ENCODE peak calls at places on chromosomes 12 and 14, in six cellular contexts. One of them, this sample, is unnamed.

GRCh38 chr14:59098377-59098776 is 90.1 kb upstream of the DAAM1 start:
- DNase-seq in stimulated activated CD4-positive, alpha-beta T cell treated with anti-CD3 and anti-CD28 coated beads, TNF-alpha, amount 100 ng/mL, for 48 hours: no peak
- DNase-seq in RKO: peak
- DNase-seq in fibroblast of lung: peak
- DNase-seq in GM03348: peak
- DNase-seq in activated T-helper 1 cell treated with Interleukin-2 at 50 U/mL for 16 hours: no peak
- DNase-seq in this sample: no peak

GRCh38 chr14:62501021-62501750 is 544.1 kb downstream of the KCNH5 start:
- DNase-seq in stimulated activated CD4-positive, alpha-beta T cell treated with anti-CD3 and anti-CD28 coated beads, TNF-alpha, amount 100 ng/mL, for 48 hours: no peak
- DNase-seq in RKO: no peak
- DNase-seq in fibroblast of lung: no peak
- DNase-seq in GM03348: no peak
- DNase-seq in activated T-helper 1 cell treated with Interleukin-2 at 50 U/mL for 16 hours: no peak
- DNase-seq in this sample: no peak

GRCh38 chr14:90475298-90475697 is 78.5 kb downstream of the CALM1 start:
- DNase-seq in stimulated activated CD4-positive, alpha-beta T cell treated with anti-CD3 and anti-CD28 coated beads, TNF-alpha, amount 100 ng/mL, for 48 hours: no peak
- DNase-seq in RKO: no peak
- DNase-seq in fibroblast of lung: no peak
- DNase-seq in GM03348: no peak
- DNase-seq in activated T-helper 1 cell treated with Interleukin-2 at 50 U/mL for 16 hours: no peak
- DNase-seq in this sample: no peak

GRCh38 chr14:104228221-104228620 is 89.8 kb downstream of the KIF26A start:
- DNase-seq in stimulated activated CD4-positive, alpha-beta T cell treated with anti-CD3 and anti-CD28 coated beads, TNF-alpha, amount 100 ng/mL, for 48 hours: no peak
- DNase-seq in RKO: no peak
- DNase-seq in fibroblast of lung: no peak
- DNase-seq in GM03348: no peak
- DNase-seq in activated T-helper 1 cell treated with Interleukin-2 at 50 U/mL for 16 hours: no peak
- DNase-seq in this sample: no peak

GRCh38 chr14:25111061-25111601 is 61.2 kb upstream of the STXBP6 start:
- DNase-seq in stimulated activated CD4-positive, alpha-beta T cell treated with anti-CD3 and anti-CD28 coated beads, TNF-alpha, amount 100 ng/mL, for 48 hours: no peak
- DNase-seq in RKO: peak
- DNase-seq in fibroblast of lung: peak
- DNase-seq in GM03348: peak
- DNase-seq in activated T-helper 1 cell treated with Interleukin-2 at 50 U/mL for 16 hours: no peak
- DNase-seq in this sample: no peak

GRCh38 chr14:103093856-103094405 is 594 bp upstream of the EXOC3L4 start:
- DNase-seq in stimulated activated CD4-positive, alpha-beta T cell treated with anti-CD3 and anti-CD28 coated beads, TNF-alpha, amount 100 ng/mL, for 48 hours: no peak
- DNase-seq in RKO: no peak
- DNase-seq in fibroblast of lung: no peak
- DNase-seq in GM03348: no peak
- DNase-seq in activated T-helper 1 cell treated with Interleukin-2 at 50 U/mL for 16 hours: no peak
- DNase-seq in this sample: no peak

GRCh38 chr14:25406818-25407217 is 356.9 kb upstream of the STXBP6 start:
- DNase-seq in stimulated activated CD4-positive, alpha-beta T cell treated with anti-CD3 and anti-CD28 coated beads, TNF-alpha, amount 100 ng/mL, for 48 hours: no peak
- DNase-seq in RKO: peak
- DNase-seq in fibroblast of lung: peak
- DNase-seq in GM03348: peak
- DNase-seq in activated T-helper 1 cell treated with Interleukin-2 at 50 U/mL for 16 hours: no peak
- DNase-seq in this sample: peak

GRCh38 chr12:43501705-43502104 is 50.3 kb downstream of the ADAMTS20 start:
- DNase-seq in stimulated activated CD4-positive, alpha-beta T cell treated with anti-CD3 and anti-CD28 coated beads, TNF-alpha, amount 100 ng/mL, for 48 hours: no peak
- DNase-seq in RKO: peak
- DNase-seq in fibroblast of lung: peak
- DNase-seq in GM03348: peak
- DNase-seq in activated T-helper 1 cell treated with Interleukin-2 at 50 U/mL for 16 hours: no peak
- DNase-seq in this sample: peak

GRCh38 chr14:83473846-83474245 is 1940.2 kb upstream of the SEL1L start:
- DNase-seq in stimulated activated CD4-positive, alpha-beta T cell treated with anti-CD3 and anti-CD28 coated beads, TNF-alpha, amount 100 ng/mL, for 48 hours: no peak
- DNase-seq in RKO: no peak
- DNase-seq in fibroblast of lung: peak
- DNase-seq in GM03348: peak
- DNase-seq in activated T-helper 1 cell treated with Interleukin-2 at 50 U/mL for 16 hours: no peak
- DNase-seq in this sample: no peak

GRCh38 chr12:27822076-27822712 is 42.2 kb upstream of the MANSC4 start:
- DNase-seq in stimulated activated CD4-positive, alpha-beta T cell treated with anti-CD3 and anti-CD28 coated beads, TNF-alpha, amount 100 ng/mL, for 48 hours: peak
- DNase-seq in RKO: peak
- DNase-seq in fibroblast of lung: peak
- DNase-seq in GM03348: peak
- DNase-seq in activated T-helper 1 cell treated with Interleukin-2 at 50 U/mL for 16 hours: peak
- DNase-seq in this sample: peak

GRCh38 chr14:71632440-71632946 is 299.7 kb upstream of the RGS6 start:
- DNase-seq in stimulated activated CD4-positive, alpha-beta T cell treated with anti-CD3 and anti-CD28 coated beads, TNF-alpha, amount 100 ng/mL, for 48 hours: no peak
- DNase-seq in RKO: no peak
- DNase-seq in fibroblast of lung: no peak
- DNase-seq in GM03348: no peak
- DNase-seq in activated T-helper 1 cell treated with Interleukin-2 at 50 U/mL for 16 hours: no peak
- DNase-seq in this sample: no peak

GRCh38 chr14:30240685-30241084 is 313.0 kb upstream of the PRKD1 start:
- DNase-seq in stimulated activated CD4-positive, alpha-beta T cell treated with anti-CD3 and anti-CD28 coated beads, TNF-alpha, amount 100 ng/mL, for 48 hours: no peak
- DNase-seq in RKO: no peak
- DNase-seq in fibroblast of lung: no peak
- DNase-seq in GM03348: no peak
- DNase-seq in activated T-helper 1 cell treated with Interleukin-2 at 50 U/mL for 16 hours: no peak
- DNase-seq in this sample: no peak

GRCh38 chr14:68574906-68575305 is 218.0 kb downstream of the ZFP36L1 start:
- DNase-seq in stimulated activated CD4-positive, alpha-beta T cell treated with anti-CD3 and anti-CD28 coated beads, TNF-alpha, amount 100 ng/mL, for 48 hours: no peak
- DNase-seq in RKO: no peak
- DNase-seq in fibroblast of lung: peak
- DNase-seq in GM03348: peak
- DNase-seq in activated T-helper 1 cell treated with Interleukin-2 at 50 U/mL for 16 hours: no peak
- DNase-seq in this sample: no peak

GRCh38 chr14:65260786-65261185 is 151.7 kb upstream of the FUT8 start:
- DNase-seq in stimulated activated CD4-positive, alpha-beta T cell treated with anti-CD3 and anti-CD28 coated beads, TNF-alpha, amount 100 ng/mL, for 48 hours: no peak
- DNase-seq in RKO: no peak
- DNase-seq in fibroblast of lung: peak
- DNase-seq in GM03348: peak
- DNase-seq in activated T-helper 1 cell treated with Interleukin-2 at 50 U/mL for 16 hours: no peak
- DNase-seq in this sample: no peak

GRCh38 chr14:69879175-69880047 is at the start of gene SMOC1:
- DNase-seq in stimulated activated CD4-positive, alpha-beta T cell treated with anti-CD3 and anti-CD28 coated beads, TNF-alpha, amount 100 ng/mL, for 48 hours: no peak
- DNase-seq in RKO: no peak
- DNase-seq in fibroblast of lung: peak
- DNase-seq in GM03348: no peak
- DNase-seq in activated T-helper 1 cell treated with Interleukin-2 at 50 U/mL for 16 hours: no peak
- DNase-seq in this sample: peak

GRCh38 chr12:105426766-105427165 is 96.3 kb downstream of the C12orf75 start:
- DNase-seq in stimulated activated CD4-positive, alpha-beta T cell treated with anti-CD3 and anti-CD28 coated beads, TNF-alpha, amount 100 ng/mL, for 48 hours: no peak
- DNase-seq in RKO: no peak
- DNase-seq in fibroblast of lung: no peak
- DNase-seq in GM03348: no peak
- DNase-seq in activated T-helper 1 cell treated with Interleukin-2 at 50 U/mL for 16 hours: no peak
- DNase-seq in this sample: peak

GRCh38 chr12:82757059-82757458 is 70.4 kb downstream of the TMTC2 start:
- DNase-seq in stimulated activated CD4-positive, alpha-beta T cell treated with anti-CD3 and anti-CD28 coated beads, TNF-alpha, amount 100 ng/mL, for 48 hours: no peak
- DNase-seq in RKO: no peak
- DNase-seq in fibroblast of lung: no peak
- DNase-seq in GM03348: peak
- DNase-seq in activated T-helper 1 cell treated with Interleukin-2 at 50 U/mL for 16 hours: no peak
- DNase-seq in this sample: no peak